ENCODE peak calls at places on chromosomes 5 and 9, in eight cellular contexts. One of them, this sample, is unnamed.
A peak's percentile ranks its signal among the peaks of the same experiment; 100 is the strongest.

GRCh38 chr5:160442824-160443431 is 21.3 kb downstream of the PTTG1 start:
- DNase-seq in GM13977: no peak
- DNase-seq in stimulated activated CD4-positive, alpha-beta T cell treated with anti-CD3 and anti-CD28 coated beads, Interleukin-12 subunit alpha, Interleukin-12 subunit beta, amount 100 ng/mL, for 4 hours: no peak
- DNase-seq in NCI-H1048: no peak
- DNase-seq in posterior cingulate gyrus: no peak
- DNase-seq in HT1080: no peak
- DNase-seq in 8988T: no peak
- DNase-seq in right lobe of liver: no peak
- DNase-seq in this sample: no peak

GRCh38 chr5:644509-644908 is 32.4 kb downstream of the CEP72 start:
- DNase-seq in HT1080: no peak
- DNase-seq in NCI-H1048: no peak
- DNase-seq in 8988T: no peak
- DNase-seq in stimulated activated CD4-positive, alpha-beta T cell treated with anti-CD3 and anti-CD28 coated beads, Interleukin-12 subunit alpha, Interleukin-12 subunit beta, amount 100 ng/mL, for 4 hours: no peak
- DNase-seq in right lobe of liver: no peak
- DNase-seq in posterior cingulate gyrus: no peak
- DNase-seq in GM13977: no peak
- DNase-seq in this sample: peak; percentile 3

GRCh38 chr9:126421567-126422428 is 95.2 kb downstream of the MVB12B start:
- DNase-seq in right lobe of liver: no peak
- DNase-seq in 8988T: no peak
- DNase-seq in stimulated activated CD4-positive, alpha-beta T cell treated with anti-CD3 and anti-CD28 coated beads, Interleukin-12 subunit alpha, Interleukin-12 subunit beta, amount 100 ng/mL, for 4 hours: no peak
- DNase-seq in NCI-H1048: no peak
- DNase-seq in posterior cingulate gyrus: no peak
- DNase-seq in HT1080: no peak
- DNase-seq in GM13977: no peak
- DNase-seq in this sample: no peak

GRCh38 chr5:125134216-125135081 is 388.0 kb upstream of the ZNF608 start:
- DNase-seq in stimulated activated CD4-positive, alpha-beta T cell treated with anti-CD3 and anti-CD28 coated beads, Interleukin-12 subunit alpha, Interleukin-12 subunit beta, amount 100 ng/mL, for 4 hours: no peak
- DNase-seq in right lobe of liver: no peak
- DNase-seq in HT1080: peak; percentile 89
- DNase-seq in NCI-H1048: peak; percentile 73
- DNase-seq in posterior cingulate gyrus: no peak
- DNase-seq in GM13977: no peak
- DNase-seq in 8988T: no peak
- DNase-seq in this sample: no peak

GRCh38 chr5:131756942-131757341 is 39.9 kb downstream of the FNIP1 start:
- DNase-seq in NCI-H1048: no peak
- DNase-seq in 8988T: no peak
- DNase-seq in right lobe of liver: no peak
- DNase-seq in posterior cingulate gyrus: no peak
- DNase-seq in stimulated activated CD4-positive, alpha-beta T cell treated with anti-CD3 and anti-CD28 coated beads, Interleukin-12 subunit alpha, Interleukin-12 subunit beta, amount 100 ng/mL, for 4 hours: no peak
- DNase-seq in GM13977: no peak
- DNase-seq in HT1080: no peak
- DNase-seq in this sample: no peak

GRCh38 chr5:68950111-68950510 is 143.7 kb upstream of the SLC30A5 start:
- DNase-seq in NCI-H1048: no peak
- DNase-seq in 8988T: no peak
- DNase-seq in posterior cingulate gyrus: peak; percentile 84
- DNase-seq in GM13977: no peak
- DNase-seq in right lobe of liver: no peak
- DNase-seq in HT1080: no peak
- DNase-seq in stimulated activated CD4-positive, alpha-beta T cell treated with anti-CD3 and anti-CD28 coated beads, Interleukin-12 subunit alpha, Interleukin-12 subunit beta, amount 100 ng/mL, for 4 hours: no peak
- DNase-seq in this sample: no peak

GRCh38 chr5:165906879-165907278 is 2384.6 kb upstream of the WWC1 start:
- DNase-seq in stimulated activated CD4-positive, alpha-beta T cell treated with anti-CD3 and anti-CD28 coated beads, Interleukin-12 subunit alpha, Interleukin-12 subunit beta, amount 100 ng/mL, for 4 hours: no peak
- DNase-seq in right lobe of liver: no peak
- DNase-seq in GM13977: no peak
- DNase-seq in posterior cingulate gyrus: no peak
- DNase-seq in HT1080: no peak
- DNase-seq in 8988T: no peak
- DNase-seq in NCI-H1048: no peak
- DNase-seq in this sample: no peak

GRCh38 chr9:110109331-110110110 is 98.4 kb downstream of the C9orf152 start:
- DNase-seq in posterior cingulate gyrus: no peak
- DNase-seq in HT1080: no peak
- DNase-seq in stimulated activated CD4-positive, alpha-beta T cell treated with anti-CD3 and anti-CD28 coated beads, Interleukin-12 subunit alpha, Interleukin-12 subunit beta, amount 100 ng/mL, for 4 hours: no peak
- DNase-seq in NCI-H1048: no peak
- DNase-seq in right lobe of liver: no peak
- DNase-seq in GM13977: no peak
- DNase-seq in 8988T: no peak
- DNase-seq in this sample: no peak